ENCODE peak calls at places on chromosomes 4 and X, in seven cellular contexts. Y is GM23248; Q is cardiac muscle cell; T is K562; L is CD8-positive, alpha-beta T cell; J is CD8-positive, alpha-beta memory T cell; E is colonic mucosa. X is an unnamed sample.

GRCh38 chr4:76459291-76459723 is 24.3 kb downstream of the SHROOM3 start:
- DNase-seq in J (no peak), T (peak; percentile 44), L (no peak), Y (peak; percentile 15), E (no peak), Q (peak; percentile 91), X (no peak)

GRCh38 chrX:19178402-19178801 is 56.1 kb upstream of the ADGRG2 start:
- DNase-seq in Q (no peak), E (no peak), T (no peak), Y (no peak), J (no peak), L (no peak), X (no peak)

GRCh38 chr4:138614462-138615142 is 372.5 kb upstream of the SLC7A11 start:
- DNase-seq in L (no peak), Y (no peak), T (no peak), E (no peak), Q (no peak), J (no peak), X (no peak)

GRCh38 chrX:129717902-129718301 is 20.9 kb upstream of the XPNPEP2 start:
- DNase-seq in T (no peak), E (no peak), L (no peak), Y (peak; percentile 80), J (no peak), Q (peak; percentile 69), X (no peak)

GRCh38 chrX:65668362-65669310 is 1.2 kb downstream of the MSN start:
- DNase-seq in T (peak; percentile 85), J (peak; percentile 75), Q (peak; percentile 79), E (peak; percentile 55), Y (peak; percentile 82), L (peak; percentile 68), X (no peak)

GRCh38 chr4:52551487-52551886 is 107.6 kb downstream of the USP46 start:
- DNase-seq in Y (no peak), Q (peak; percentile 16), J (no peak), L (no peak), E (no peak), T (no peak), X (no peak)

GRCh38 chr4:57491388-57491787 is 381.2 kb upstream of the IGFBP7 start:
- DNase-seq in E (no peak), Y (no peak), L (no peak), T (no peak), J (no peak), Q (no peak), X (no peak)

GRCh38 chr4:142419712-142420111 is 426.4 kb downstream of the INPP4B start:
- DNase-seq in Y (no peak), Q (no peak), J (no peak), L (no peak), T (no peak), E (no peak), X (no peak)

GRCh38 chr4:156113138-156113537 is 159.5 kb upstream of the CTSO start:
- DNase-seq in L (no peak), Y (no peak), T (no peak), Q (no peak), J (no peak), E (no peak), X (no peak)

GRCh38 chrX:154712781-154713391 is 38.0 kb downstream of the GAB3 start:
- DNase-seq in J (peak; percentile 63), E (no peak), T (no peak), Q (peak; percentile 64), L (peak; percentile 37), Y (peak; percentile 80), X (no peak)

GRCh38 chr4:7195546-7196282 is 3.4 kb downstream of the SORCS2 start:
- DNase-seq in Q (peak; percentile 33), Y (peak; percentile 37), J (no peak), T (no peak), L (no peak), E (no peak), X (no peak)

GRCh38 chr4:4791299-4791798 is 68.1 kb upstream of the MSX1 start:
- DNase-seq in Y (peak; percentile 75), L (no peak), J (no peak), E (no peak), T (no peak), Q (no peak), X (no peak)

GRCh38 chr4:56627985-56628384 is 53.1 kb downstream of the HOPX start:
- DNase-seq in L (no peak), T (no peak), Y (peak; percentile 6), Q (no peak), E (no peak), J (no peak), X (no peak)

GRCh38 chr4:163331629-163332360 is 601 bp downstream of the NPY1R start:
- DNase-seq in Q (peak; percentile 36), T (no peak), Y (peak; percentile 41), J (no peak), E (no peak), L (no peak), X (no peak)

GRCh38 chr4:114807759-114808404 is 209.3 kb downstream of the UGT8 start:
- DNase-seq in Q (peak; percentile 19), L (no peak), E (peak; percentile 21), J (peak; percentile 47), T (peak; percentile 45), Y (peak; percentile 32), X (no peak)

GRCh38 chr4:183136880-183137279 is 37.8 kb downstream of the WWC2 start:
- DNase-seq in Q (no peak), J (no peak), Y (peak; percentile 23), T (no peak), L (no peak), E (no peak), X (no peak)

GRCh38 chrX:93673056-93673868 is at the start of gene NAP1L3:
- DNase-seq in T (no peak), E (peak; percentile 27), L (peak; percentile 55), Q (peak; percentile 78), Y (peak; percentile 84), J (peak; percentile 66), X (peak; percentile 60)

GRCh38 chr4:1399508-1400190 is 6.6 kb downstream of the NKX1-1 start:
- DNase-seq in E (no peak), L (no peak), J (no peak), T (no peak), Y (no peak), Q (no peak), X (no peak)

GRCh38 chr4:1400191-1400805 is 5.9 kb downstream of the NKX1-1 start:
- DNase-seq in Q (no peak), E (no peak), L (no peak), Y (no peak), T (no peak), J (no peak), X (no peak)

GRCh38 chr4:1401409-1402020 is 4.7 kb downstream of the NKX1-1 start:
- DNase-seq in J (no peak), T (no peak), E (no peak), L (no peak), Q (no peak), Y (no peak), X (no peak)

GRCh38 chr4:1402021-1402515 is 4.2 kb downstream of the NKX1-1 start:
- DNase-seq in Y (no peak), T (no peak), Q (no peak), E (no peak), L (no peak), J (peak; percentile 39), X (no peak)

GRCh38 chr4:1400861-1401408 is 5.3 kb downstream of the NKX1-1 start:
- DNase-seq in J (peak; percentile 39), L (no peak), Y (no peak), Q (no peak), T (no peak), E (no peak), X (no peak)
- H3K27me3 ChIP-seq in J (peaks cover 10% of the 10 kb centered on the region), L (peaks cover 14% of the 10 kb centered on the region), Y (peaks cover 48% of the 10 kb centered on the region), Q (peaks cover 67% of the 10 kb centered on the region), T (peaks cover 12% of the 10 kb centered on the region), E (peaks cover 53% of the 10 kb centered on the region), X (no peaks in the 10 kb centered on the region)

DNA sequence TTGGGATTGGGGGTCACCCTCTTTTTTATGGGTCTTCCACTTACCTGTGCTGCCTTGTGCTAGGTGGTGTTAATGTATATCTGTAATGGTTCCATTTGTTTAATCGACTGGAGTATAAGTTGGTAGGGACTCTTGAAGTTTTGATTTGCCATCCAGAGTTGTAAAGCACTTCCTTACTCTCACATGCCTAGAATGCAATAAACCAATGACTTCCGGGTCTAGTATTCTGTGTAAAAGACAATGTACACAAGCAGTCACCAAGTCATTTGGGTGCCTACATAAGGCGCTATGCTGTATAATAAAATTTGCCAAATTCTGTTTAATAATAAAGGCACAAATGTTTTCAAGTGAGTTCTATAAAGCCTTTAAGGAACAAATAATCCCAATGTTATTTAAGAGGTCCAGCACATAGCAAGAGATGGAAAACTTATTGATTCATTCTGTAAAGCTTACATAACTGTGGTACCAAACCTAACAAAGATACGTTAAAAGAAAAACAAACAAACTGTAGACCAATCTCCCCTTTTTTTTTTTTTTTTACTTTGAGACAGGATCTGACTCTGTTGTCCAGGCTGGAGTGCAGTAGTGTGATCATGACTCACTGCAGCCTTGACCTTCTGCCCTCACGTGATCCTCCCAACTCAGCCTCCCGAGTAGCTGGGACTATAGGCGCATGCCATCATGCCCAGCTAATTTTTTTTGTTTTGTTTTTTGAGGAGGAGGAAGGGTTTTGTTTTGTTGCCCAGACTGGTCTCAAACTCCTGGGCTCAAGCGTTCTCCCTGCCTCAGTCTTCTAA is 41.5 kb upstream of the HPRT1 start:
- DNase-seq in L (no peak), Q (no peak), T (no peak), Y (no peak), J (no peak), E (peak; percentile 23), X (no peak)
- H3K4me1 ChIP-seq in L (no peaks in the 10 kb centered on the region), Q (no peaks in the 10 kb centered on the region), T (no peaks in the 10 kb centered on the region), Y (no peaks in the 10 kb centered on the region), J (no peaks in the 10 kb centered on the region), E (no peaks in the 10 kb centered on the region), X (no peaks in the 10 kb centered on the region)

GRCh38 chrX:77945910-77946309 is 23.5 kb downstream of the PGAM4 start:
- DNase-seq in J (no peak), L (no peak), E (no peak), T (no peak), Q (no peak), Y (no peak), X (no peak)

GRCh38 chrX:77949840-77950239 is 19.6 kb downstream of the PGAM4 start:
- DNase-seq in Y (no peak), T (no peak), L (no peak), E (no peak), J (no peak), Q (no peak), X (no peak)

DNA sequence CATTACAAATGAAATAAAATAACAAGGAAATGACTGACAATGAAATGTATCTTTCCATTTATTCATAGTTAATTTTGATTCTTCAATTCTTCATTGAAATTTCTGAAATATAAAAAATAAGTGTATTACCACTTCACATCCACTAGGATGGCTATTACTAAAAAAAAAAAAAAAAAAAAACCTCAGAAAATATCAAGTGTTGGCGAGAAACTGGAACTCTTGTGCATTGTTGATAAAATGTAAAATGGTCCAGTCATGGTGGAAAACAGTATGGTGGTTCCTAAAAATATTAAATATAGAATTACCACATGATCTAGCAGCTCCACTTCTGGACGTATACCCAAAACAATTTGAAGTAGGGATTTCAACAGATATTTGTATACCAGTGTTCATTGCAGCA is 22.9 kb downstream of the PGAM4 start:
- DNase-seq in J (no peak), Y (no peak), E (no peak), Q (no peak), L (no peak), T (no peak), X (no peak)
- H3K27me3 ChIP-seq in J (no peaks in the 10 kb centered on the region), Y (no peaks in the 10 kb centered on the region), E (no peaks in the 10 kb centered on the region), Q (no peaks in the 10 kb centered on the region), L (no peaks in the 10 kb centered on the region), T (no peaks in the 10 kb centered on the region), X (no peaks in the 10 kb centered on the region)

GRCh38 chr4:185660340-185660739 is 125.0 kb upstream of the PDLIM3 start:
- DNase-seq in E (no peak), T (no peak), L (no peak), Q (no peak), J (no peak), Y (no peak), X (no peak)
- H3K4me1 ChIP-seq in E (no peaks in the 10 kb centered on the region), T (no peaks in the 10 kb centered on the region), L (no peaks in the 10 kb centered on the region), Q (peaks cover 27% of the 10 kb centered on the region), J (no peaks in the 10 kb centered on the region), Y (peaks cover 6% of the 10 kb centered on the region), X (no peaks in the 10 kb centered on the region)

X was measured in naive thymus-derived CD4-positive, alpha-beta T cell.